ENCODE peak calls at places on chromosome 13, in four cellular contexts. P, L, M and U are unnamed samples.

GRCh38 chr13:62779146-62779545 is 1363.5 kb upstream of the PCDH20 start:
- DNase-seq in P (no peak), L (no peak), M (no peak), U (no peak)

GRCh38 chr13:28449826-28450773 is 44.8 kb downstream of the FLT1 start:
- DNase-seq in P (no peak), L (no peak), M (no peak), U (no peak)

GRCh38 chr13:102091231-102091630 is 310.6 kb downstream of the FGF14 start:
- DNase-seq in P (no peak), L (no peak), M (no peak), U (no peak)

GRCh38 chr13:35475131-35475959 is 1.1 kb downstream of the MAB21L1 start:
- DNase-seq in P (peak; percentile 69), L (no peak), M (no peak), U (peak; percentile 58)

GRCh38 chr13:40194204-40194806 is 472.1 kb downstream of the FOXO1 start:
- DNase-seq in P (no peak), L (no peak), M (no peak), U (no peak)

GRCh38 chr13:59774511-59774911 is 389.2 kb downstream of the DIAPH3 start:
- DNase-seq in P (no peak), L (no peak), M (no peak), U (no peak)

GRCh38 chr13:33017410-33017929 is 1.2 kb downstream of the KL start:
- DNase-seq in P (no peak), L (no peak), M (no peak), U (peak; percentile 69)

GRCh38 chr13:72696590-72696989 is 30.8 kb downstream of the MZT1 start:
- DNase-seq in P (no peak), L (no peak), M (no peak), U (no peak)

GRCh38 chr13:53151692-53152421 is 123.2 kb downstream of the OLFM4 start:
- DNase-seq in P (no peak), L (peak; percentile 11), M (no peak), U (no peak)

GRCh38 chr13:24265453-24265852 is 43.9 kb upstream of the C1QTNF9 start:
- DNase-seq in P (no peak), L (no peak), M (no peak), U (no peak)
- H3K4me1 ChIP-seq in P (peaks cover 8% of the 10 kb centered on the region), L (no peaks in the 10 kb centered on the region), M (no peaks in the 10 kb centered on the region), U (peaks cover 63% of the 10 kb centered on the region)

DNA sequence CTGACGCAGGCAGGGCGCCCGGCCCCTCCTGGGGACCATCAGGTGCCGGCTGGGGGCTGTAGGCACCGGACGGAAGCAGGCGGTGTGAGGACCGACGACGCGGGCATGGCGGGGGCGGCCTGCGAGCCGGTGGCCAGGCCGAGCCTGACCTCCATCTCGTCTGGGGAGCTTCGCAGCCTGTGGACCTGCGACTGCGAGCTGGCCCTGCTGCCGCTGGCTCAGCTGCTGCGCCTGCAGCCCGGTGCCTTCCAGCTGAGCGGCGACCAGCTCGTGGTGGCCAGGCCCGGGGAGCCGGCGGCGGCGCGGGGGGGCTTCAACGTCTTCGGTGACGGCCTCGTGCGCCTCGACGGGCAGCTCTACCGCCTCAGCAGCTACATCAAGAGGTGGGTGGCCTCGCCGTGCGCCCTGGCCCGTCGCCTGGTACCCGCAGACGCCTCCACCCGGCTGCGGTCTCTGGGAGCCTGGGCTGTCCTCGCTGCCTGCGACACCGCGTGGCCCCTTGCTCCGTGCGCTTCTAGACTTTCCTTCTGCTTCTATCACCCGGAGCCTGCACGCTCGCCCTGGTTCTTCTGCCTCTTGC is 430 bp downstream of the MEDAG start:
- DNase-seq in P (peak; percentile 36), L (no peak), M (no peak), U (no peak)
- TF ChIP-seq POLR2A in P (no peak), L (no peak), M (no peak), U (no peak)

DNA sequence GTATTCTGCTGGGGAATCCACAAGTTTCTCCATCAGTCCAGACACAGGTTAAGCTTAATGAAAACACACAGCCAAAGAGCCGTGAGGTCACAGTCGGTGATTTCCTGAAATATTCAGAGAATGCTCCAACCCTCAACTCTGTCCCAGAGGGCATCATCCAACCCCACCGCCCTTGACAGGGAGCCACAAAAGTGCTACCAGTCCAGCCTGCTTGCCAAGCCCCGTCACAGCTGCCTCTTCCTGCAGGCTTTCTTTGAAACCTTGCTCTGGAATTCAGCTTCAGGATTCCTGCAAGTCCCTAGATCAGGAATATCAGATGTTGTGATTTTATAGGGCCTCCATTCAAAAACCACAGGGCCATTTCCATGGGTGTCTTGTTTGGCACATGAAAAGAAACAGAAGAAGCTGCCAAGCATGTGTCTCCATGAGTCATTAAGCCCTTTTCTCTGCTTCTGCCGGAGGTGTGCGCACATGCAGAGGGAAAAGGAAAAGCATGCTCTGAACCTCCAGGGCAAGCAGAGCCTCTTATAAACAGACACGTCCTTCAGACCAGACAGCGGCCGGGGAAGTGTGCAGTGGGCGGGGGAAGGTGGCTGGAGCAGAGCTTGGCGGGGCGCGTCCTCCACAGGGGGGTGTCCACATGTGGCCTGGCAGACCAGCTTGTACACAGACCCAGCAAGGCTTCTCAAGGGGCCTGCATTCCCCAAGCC is 164.7 kb downstream of the KATNAL1 start:
- DNase-seq in P (peak; percentile 32), L (peak; percentile 61), M (no peak), U (peak; percentile 62)
- H3K4me1 ChIP-seq in P (peaks cover 6% of the 10 kb centered on the region), L (no peaks in the 10 kb centered on the region), M (peaks cover 16% of the 10 kb centered on the region), U (no peaks in the 10 kb centered on the region)

GRCh38 chr13:27257648-27258253 is 6.4 kb downstream of the RPL21 start:
- DNase-seq in P (no peak), L (no peak), M (no peak), U (no peak)
- TF ChIP-seq POLR2A in P (no peak), L (no peak), M (no peak), U (no peak)

GRCh38 chr13:74162782-74163181 is 28.6 kb upstream of the KLF12 start:
- DNase-seq in P (no peak), L (no peak), M (no peak), U (no peak)
- H3K4me1 ChIP-seq in P (peaks cover 3% of the 10 kb centered on the region), L (no peaks in the 10 kb centered on the region), M (no peaks in the 10 kb centered on the region), U (no peaks in the 10 kb centered on the region)

DNA sequence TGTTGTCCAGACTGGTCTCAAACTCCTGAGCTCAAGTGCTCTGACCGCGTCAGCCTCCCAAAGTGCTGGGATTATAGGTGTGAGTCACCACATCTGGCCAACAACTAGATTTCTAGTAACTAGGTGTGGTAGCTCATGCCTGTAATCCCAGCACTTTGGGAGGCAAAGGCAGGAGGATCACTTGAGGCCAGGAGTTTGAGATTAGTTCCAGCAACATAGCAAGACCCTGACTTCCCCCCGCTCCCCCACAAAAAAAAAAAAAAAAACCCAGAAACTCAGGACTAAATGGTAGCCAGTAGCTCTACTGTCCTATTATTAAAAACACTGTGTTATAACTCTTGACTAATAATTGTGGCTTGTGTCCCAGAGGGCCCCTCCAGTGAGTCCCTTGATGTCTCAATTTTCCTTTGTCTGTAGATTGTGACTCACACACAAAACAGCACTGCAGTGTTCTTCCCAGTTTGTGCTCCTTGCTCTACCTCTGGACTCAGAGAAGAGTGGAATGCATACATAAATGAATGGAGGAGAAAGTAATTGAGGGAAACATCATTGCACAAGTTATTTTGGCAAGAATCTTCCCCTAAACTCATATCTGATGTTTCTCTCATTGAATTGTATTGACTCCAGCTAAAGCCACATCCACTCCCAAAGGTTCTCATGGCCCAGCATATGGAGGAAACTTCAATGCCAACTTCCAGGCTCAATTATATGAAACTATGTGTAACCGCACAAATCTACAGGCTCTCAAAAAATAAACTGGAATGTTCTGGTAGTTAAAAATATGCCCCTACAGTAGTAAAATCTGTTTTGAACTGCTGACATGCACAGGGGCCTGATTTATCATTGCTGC is 8.8 kb downstream of the TPT1 start:
- DNase-seq in P (no peak), L (no peak), M (no peak), U (peak; percentile 24)
- TF ChIP-seq POLR2A in P (no peak), L (no peak), M (no peak), U (no peak)

GRCh38 chr13:99406799-99407201 is 94.5 kb upstream of the TM9SF2 start:
- DNase-seq in P (peak; percentile 72), L (no peak), M (no peak), U (peak; percentile 18)
- H3K4me1 ChIP-seq in P (peaks cover 7% of the 10 kb centered on the region), L (no peaks in the 10 kb centered on the region), M (no peaks in the 10 kb centered on the region), U (no peaks in the 10 kb centered on the region)

GRCh38 chr13:81394605-81395004 is 1053.7 kb upstream of the SPRY2 start:
- DNase-seq in P (no peak), L (no peak), M (no peak), U (no peak)

GRCh38 chr13:81393686-81394085 is 1052.8 kb upstream of the SPRY2 start:
- DNase-seq in P (no peak), L (no peak), M (no peak), U (no peak)

GRCh38 chr13:81393110-81393509 is 1052.2 kb upstream of the SPRY2 start:
- DNase-seq in P (no peak), L (no peak), M (no peak), U (no peak)

GRCh38 chr13:81395368-81395767 is 1054.4 kb upstream of the SPRY2 start:
- DNase-seq in P (no peak), L (peak; percentile 27), M (no peak), U (no peak)

GRCh38 chr13:81396172-81396571 is 1055.2 kb upstream of the SPRY2 start:
- DNase-seq in P (no peak), L (no peak), M (no peak), U (no peak)
- TF ChIP-seq POLR2A in P (no peak), L (no peak), M (no peak), U (no peak)

DNA sequence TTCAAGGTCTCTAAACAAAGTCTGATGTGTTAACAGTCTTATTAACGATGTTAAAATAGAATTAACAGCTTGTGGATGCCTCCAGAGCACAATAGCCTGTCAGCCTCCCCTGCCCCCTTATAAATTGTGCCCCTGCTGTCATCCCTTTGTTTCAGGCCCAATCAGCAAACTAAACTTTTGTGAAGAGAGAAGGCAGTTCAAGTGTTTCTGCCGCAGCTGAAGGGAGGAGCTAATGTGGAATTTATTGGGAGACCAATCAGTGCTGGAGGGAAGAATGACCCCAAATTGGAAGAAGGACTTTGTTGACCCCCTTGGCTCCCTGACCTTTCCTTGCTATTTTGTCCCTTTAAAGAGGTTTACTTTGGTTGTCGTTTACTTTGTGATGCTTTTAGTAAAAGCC is 160.5 kb downstream of the TM9SF2 start:
- DNase-seq in P (no peak), L (no peak), M (no peak), U (no peak)
- H3K4me1 ChIP-seq in P (peaks cover 2% of the 10 kb centered on the region), L (no peaks in the 10 kb centered on the region), M (peaks cover 8% of the 10 kb centered on the region), U (no peaks in the 10 kb centered on the region)

GRCh38 chr13:112058519-112058873 is 8.5 kb upstream of the SOX1 start:
- DNase-seq in P (no peak), L (no peak), M (no peak), U (no peak)
- TF ChIP-seq POLR2A in P (no peak), L (no peak), M (no peak), U (no peak)